ENCODE peak calls at places on chromosomes 2 and 18, in six cellular contexts. One of them, this sample, is unnamed. For H3K27me3 and H3K9me3, the result is how much of the 10 kb centered on the place peaks cover.

GRCh38 chr2:233542507-233542906 is 24.1 kb downstream of the USP40 start:
- DNase-seq in left lung: no peak
- DNase-seq in upper lobe of left lung: no peak
- DNase-seq in spleen: no peak
- DNase-seq in sigmoid colon: peak
- DNase-seq in heart right ventricle: no peak
- DNase-seq in this sample: no peak

GRCh38 chr2:197461073-197461472 is 7.7 kb downstream of the COQ10B start:
- DNase-seq in heart right ventricle: no peak
- DNase-seq in spleen: no peak
- DNase-seq in left lung: no peak
- DNase-seq in sigmoid colon: no peak
- DNase-seq in upper lobe of left lung: no peak
- DNase-seq in this sample: no peak

GRCh38 chr2:230330725-230331124 is 3.7 kb downstream of the SP140L start:
- DNase-seq in left lung: no peak
- DNase-seq in heart right ventricle: no peak
- DNase-seq in sigmoid colon: no peak
- DNase-seq in upper lobe of left lung: no peak
- DNase-seq in spleen: no peak
- DNase-seq in this sample: no peak

GRCh38 chr2:206211657-206212255 is 52.1 kb downstream of the EEF1B2 start:
- DNase-seq in heart right ventricle: no peak
- DNase-seq in sigmoid colon: no peak
- DNase-seq in left lung: no peak
- DNase-seq in upper lobe of left lung: no peak
- DNase-seq in spleen: no peak
- DNase-seq in this sample: no peak

GRCh38 chr2:128685841-128686497 is 367.3 kb upstream of the HS6ST1 start:
- DNase-seq in upper lobe of left lung: no peak
- DNase-seq in sigmoid colon: no peak
- DNase-seq in left lung: no peak
- DNase-seq in spleen: no peak
- DNase-seq in heart right ventricle: no peak
- DNase-seq in this sample: no peak

GRCh38 chr2:17387591-17387990 is 130.6 kb downstream of the RAD51AP2 start:
- DNase-seq in heart right ventricle: no peak
- DNase-seq in upper lobe of left lung: no peak
- DNase-seq in left lung: no peak
- DNase-seq in sigmoid colon: no peak
- DNase-seq in spleen: no peak
- DNase-seq in this sample: no peak

GRCh38 chr2:55618025-55618648 is 715 bp upstream of the PPP4R3B start:
- DNase-seq in upper lobe of left lung: no peak
- DNase-seq in left lung: no peak
- DNase-seq in heart right ventricle: peak
- DNase-seq in sigmoid colon: no peak
- DNase-seq in spleen: no peak
- DNase-seq in this sample: no peak

GRCh38 chr2:8532408-8532807 is 149.4 kb upstream of the ID2 start:
- DNase-seq in upper lobe of left lung: no peak
- DNase-seq in spleen: no peak
- DNase-seq in left lung: no peak
- DNase-seq in sigmoid colon: no peak
- DNase-seq in heart right ventricle: no peak
- DNase-seq in this sample: no peak

GRCh38 chr2:38712871-38713270 is 38.3 kb downstream of the SRSF7 start:
- DNase-seq in sigmoid colon: no peak
- DNase-seq in left lung: no peak
- DNase-seq in heart right ventricle: no peak
- DNase-seq in spleen: no peak
- DNase-seq in upper lobe of left lung: no peak
- DNase-seq in this sample: no peak

GRCh38 chr2:234161932-234162331 is 111.4 kb downstream of the SPP2 start:
- DNase-seq in heart right ventricle: no peak
- DNase-seq in upper lobe of left lung: no peak
- DNase-seq in sigmoid colon: no peak
- DNase-seq in spleen: no peak
- DNase-seq in left lung: no peak
- DNase-seq in this sample: no peak

GRCh38 chr2:58261215-58261614 is 20.1 kb upstream of the FANCL start:
- DNase-seq in left lung: no peak
- DNase-seq in spleen: no peak
- DNase-seq in heart right ventricle: no peak
- DNase-seq in sigmoid colon: no peak
- DNase-seq in upper lobe of left lung: no peak
- DNase-seq in this sample: no peak

GRCh38 chr18:34729264-34729663 is 19.2 kb downstream of the DTNA start:
- DNase-seq in sigmoid colon: no peak
- DNase-seq in heart right ventricle: no peak
- DNase-seq in left lung: no peak
- DNase-seq in upper lobe of left lung: no peak
- DNase-seq in spleen: no peak
- DNase-seq in this sample: no peak

GRCh38 chr2:196181484-196181883 is 10.1 kb upstream of the STK17B start:
- DNase-seq in left lung: no peak
- DNase-seq in heart right ventricle: no peak
- DNase-seq in spleen: no peak
- DNase-seq in sigmoid colon: no peak
- DNase-seq in upper lobe of left lung: no peak
- DNase-seq in this sample: no peak
- H3K27ac ChIP-seq in left lung: no peak
- H3K27ac ChIP-seq in heart right ventricle: no peak
- H3K27ac ChIP-seq in spleen: peak
- H3K27ac ChIP-seq in sigmoid colon: no peak
- H3K27ac ChIP-seq in upper lobe of left lung: no peak
- H3K27ac ChIP-seq in this sample: peak

GRCh38 chr2:236351966-236352525 is 87.8 kb upstream of the ASB18 start:
- DNase-seq in upper lobe of left lung: no peak
- DNase-seq in heart right ventricle: no peak
- DNase-seq in sigmoid colon: no peak
- DNase-seq in left lung: no peak
- DNase-seq in spleen: no peak
- DNase-seq in this sample: no peak

GRCh38 chr2:236350426-236350825 is 86.2 kb upstream of the ASB18 start:
- DNase-seq in heart right ventricle: no peak
- DNase-seq in upper lobe of left lung: no peak
- DNase-seq in left lung: no peak
- DNase-seq in sigmoid colon: no peak
- DNase-seq in spleen: no peak
- DNase-seq in this sample: no peak

GRCh38 chr2:236348279-236348678 is 84.1 kb upstream of the ASB18 start:
- DNase-seq in left lung: no peak
- DNase-seq in heart right ventricle: no peak
- DNase-seq in spleen: no peak
- DNase-seq in sigmoid colon: no peak
- DNase-seq in upper lobe of left lung: no peak
- DNase-seq in this sample: no peak

GRCh38 chr2:236346366-236346765 is 82.2 kb upstream of the ASB18 start:
- DNase-seq in left lung: no peak
- DNase-seq in upper lobe of left lung: no peak
- DNase-seq in sigmoid colon: no peak
- DNase-seq in spleen: no peak
- DNase-seq in heart right ventricle: no peak
- DNase-seq in this sample: no peak

DNA sequence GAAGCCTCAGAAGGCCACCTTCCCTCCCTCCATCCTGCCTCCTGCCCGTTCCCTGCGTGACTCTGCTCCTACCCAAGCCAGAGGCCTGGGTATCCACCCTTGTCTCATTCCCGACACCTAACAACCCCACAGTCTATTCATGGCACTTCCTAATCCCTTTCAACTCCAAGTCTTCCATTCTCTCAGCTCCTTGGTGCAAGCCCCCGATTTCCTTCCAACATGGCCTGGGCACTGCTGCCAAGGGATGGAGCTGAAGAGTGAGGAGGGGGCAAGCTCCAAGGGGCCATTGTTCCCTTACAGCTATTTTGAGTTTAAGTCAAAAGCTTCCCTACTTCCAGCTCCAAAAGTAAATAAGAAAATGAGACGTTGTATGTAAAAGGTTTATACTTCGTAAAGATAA is 84.8 kb upstream of the ASB18 start:
- DNase-seq in spleen: no peak
- DNase-seq in sigmoid colon: no peak
- DNase-seq in upper lobe of left lung: no peak
- DNase-seq in heart right ventricle: no peak
- DNase-seq in left lung: no peak
- DNase-seq in this sample: no peak
- H3K27me3 ChIP-seq in spleen: under half
- H3K27me3 ChIP-seq in sigmoid colon: under half
- H3K27me3 ChIP-seq in upper lobe of left lung: under half
- H3K27me3 ChIP-seq in heart right ventricle: under half
- H3K27me3 ChIP-seq in left lung: under half
- H3K27me3 ChIP-seq in this sample: under half

DNA sequence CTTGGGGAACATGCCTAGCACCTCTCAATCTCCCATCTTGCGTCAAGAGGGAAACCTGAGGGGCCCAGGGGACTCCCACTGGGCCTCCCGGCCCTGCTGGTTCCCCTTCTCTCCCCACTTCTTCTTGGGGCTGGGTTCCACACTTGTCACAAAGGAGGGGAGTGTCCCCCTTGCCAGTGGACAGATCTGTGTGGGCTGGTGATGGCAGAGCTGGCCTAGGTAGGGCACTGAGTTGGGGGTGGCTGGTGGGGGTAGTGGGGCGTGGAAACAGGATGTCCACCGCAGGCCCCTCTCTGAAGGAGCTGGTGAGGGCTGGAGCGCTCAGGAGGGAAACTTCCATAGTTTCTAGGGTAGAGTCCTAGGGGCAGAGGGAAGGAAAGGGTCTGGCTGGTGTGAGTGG is 184.0 kb upstream of the HAAO start:
- DNase-seq in spleen: peak
- DNase-seq in heart right ventricle: no peak
- DNase-seq in upper lobe of left lung: no peak
- DNase-seq in left lung: no peak
- DNase-seq in sigmoid colon: peak
- DNase-seq in this sample: no peak
- H3K9me3 ChIP-seq in spleen: under half
- H3K9me3 ChIP-seq in heart right ventricle: under half
- H3K9me3 ChIP-seq in upper lobe of left lung: under half
- H3K9me3 ChIP-seq in left lung: under half
- H3K9me3 ChIP-seq in sigmoid colon: under half
- H3K9me3 ChIP-seq in this sample: under half

DNA sequence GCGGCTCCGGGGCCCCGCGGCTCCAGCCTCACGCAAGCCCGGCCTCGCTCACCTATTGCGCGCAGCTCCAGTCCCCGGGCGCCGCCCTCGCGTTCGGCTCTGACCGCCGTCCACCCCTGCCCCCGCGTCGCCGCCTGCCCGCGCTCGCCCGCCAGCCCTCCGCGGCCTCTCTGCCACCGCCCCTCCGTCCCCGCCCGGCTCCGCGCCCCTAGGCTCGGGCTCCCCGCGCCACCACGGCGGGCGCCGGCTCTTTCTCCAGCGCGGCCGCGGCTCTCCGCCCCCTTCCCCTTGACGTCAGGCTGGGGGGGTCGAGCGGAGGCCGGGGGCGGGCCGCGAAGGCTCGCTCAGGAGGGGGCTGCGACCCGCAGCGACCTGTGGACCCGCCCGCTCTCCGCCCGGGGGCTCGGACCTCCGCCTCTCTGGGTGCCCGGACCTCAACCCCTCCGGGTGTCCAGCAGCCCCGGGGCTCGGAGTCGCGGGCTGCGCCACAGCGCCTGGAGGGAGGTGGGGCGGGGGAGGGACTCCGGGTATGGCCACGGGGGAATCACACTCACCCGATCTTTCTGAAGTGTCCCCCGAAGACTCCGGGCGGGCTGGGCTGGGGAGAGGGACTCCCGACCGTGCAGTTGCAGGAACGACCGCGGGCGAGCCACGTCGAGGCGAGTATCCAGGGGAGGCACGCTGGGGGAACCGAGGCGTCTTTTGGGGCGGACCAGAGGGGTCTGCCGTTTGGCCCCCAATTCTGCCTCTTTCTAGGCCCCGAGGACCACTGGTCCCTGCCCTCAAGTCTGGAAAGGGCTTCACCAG is at the start of gene SEMA4C:
- DNase-seq in upper lobe of left lung: peak
- DNase-seq in left lung: peak
- DNase-seq in spleen: peak
- DNase-seq in sigmoid colon: peak
- DNase-seq in heart right ventricle: peak
- DNase-seq in this sample: peak
- H3K27ac ChIP-seq in upper lobe of left lung: peak
- H3K27ac ChIP-seq in left lung: peak
- H3K27ac ChIP-seq in spleen: peak
- H3K27ac ChIP-seq in sigmoid colon: peak
- H3K27ac ChIP-seq in heart right ventricle: peak
- H3K27ac ChIP-seq in this sample: peak

GRCh38 chr2:176184749-176185148 is 3.7 kb upstream of the HOXD1 start:
- DNase-seq in heart right ventricle: no peak
- DNase-seq in left lung: no peak
- DNase-seq in sigmoid colon: no peak
- DNase-seq in upper lobe of left lung: no peak
- DNase-seq in spleen: no peak
- DNase-seq in this sample: no peak
- H3K27me3 ChIP-seq in heart right ventricle: half or more
- H3K27me3 ChIP-seq in left lung: half or more
- H3K27me3 ChIP-seq in sigmoid colon: half or more
- H3K27me3 ChIP-seq in upper lobe of left lung: under half
- H3K27me3 ChIP-seq in spleen: half or more
- H3K27me3 ChIP-seq in this sample: half or more

GRCh38 chr2:171626949-171627348 is 60.3 kb upstream of the DYNC1I2 start:
- DNase-seq in left lung: no peak
- DNase-seq in upper lobe of left lung: no peak
- DNase-seq in spleen: no peak
- DNase-seq in heart right ventricle: no peak
- DNase-seq in sigmoid colon: no peak
- DNase-seq in this sample: no peak
- H3K9me3 ChIP-seq in left lung: under half
- H3K9me3 ChIP-seq in upper lobe of left lung: under half
- H3K9me3 ChIP-seq in spleen: half or more
- H3K9me3 ChIP-seq in heart right ventricle: under half
- H3K9me3 ChIP-seq in sigmoid colon: under half
- H3K9me3 ChIP-seq in this sample: under half

DNA sequence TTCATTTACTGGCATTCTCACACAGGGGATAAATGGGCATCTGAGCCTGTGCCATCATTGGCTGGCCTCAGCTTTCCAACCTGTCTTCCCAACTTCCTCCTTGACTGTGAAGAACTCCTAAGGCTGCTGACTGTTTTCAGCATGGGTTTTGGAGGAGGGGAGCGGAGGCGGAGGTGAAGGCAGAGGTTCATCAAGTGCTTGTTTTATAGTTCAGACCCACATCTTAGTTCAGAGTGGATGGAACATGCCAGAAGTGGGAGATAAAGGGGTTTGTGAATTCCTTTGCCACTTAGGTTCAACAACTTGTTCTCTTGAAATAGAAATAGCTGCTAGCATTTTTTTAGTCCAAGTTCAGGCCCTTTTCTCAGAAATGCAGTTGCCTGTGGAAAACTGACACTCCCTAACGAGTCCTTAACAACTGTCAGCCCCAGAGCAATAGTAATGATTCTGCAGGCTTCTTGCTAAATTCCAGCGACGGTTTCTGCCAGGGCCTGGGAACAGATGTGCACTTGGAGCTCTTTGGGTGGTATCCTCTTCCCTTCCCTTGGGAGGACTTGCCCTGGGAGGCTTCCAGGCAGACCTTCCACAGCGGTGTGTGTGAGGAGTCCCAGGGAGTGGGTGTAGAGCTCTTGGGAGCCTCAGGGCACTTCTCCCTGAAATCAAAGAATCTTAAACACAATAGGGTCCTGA is 30.1 kb upstream of the ITGA6 start:
- DNase-seq in left lung: no peak
- DNase-seq in upper lobe of left lung: no peak
- DNase-seq in sigmoid colon: no peak
- DNase-seq in spleen: no peak
- DNase-seq in heart right ventricle: no peak
- DNase-seq in this sample: no peak
- H3K27ac ChIP-seq in left lung: no peak
- H3K27ac ChIP-seq in upper lobe of left lung: no peak
- H3K27ac ChIP-seq in sigmoid colon: no peak
- H3K27ac ChIP-seq in spleen: no peak
- H3K27ac ChIP-seq in heart right ventricle: no peak
- H3K27ac ChIP-seq in this sample: no peak